ENCODE peak calls at places on chromosome 19, in four cellular contexts. One of them, this sample, is unnamed.

GRCh38 chr19:35124098-35125060 is 8.8 kb downstream of the FXYD3 start:
- DNase-seq in heart left ventricle: peak; percentile 97
- DNase-seq in cardiac muscle cell: peak; percentile 94
- DNase-seq in CD8-positive, alpha-beta memory T cell: peak; percentile 82
- DNase-seq in this sample: peak; percentile 88

GRCh38 chr19:55545443-55545842 is at the start of gene SBK3:
- DNase-seq in heart left ventricle: peak; percentile 36
- DNase-seq in cardiac muscle cell: no peak
- DNase-seq in CD8-positive, alpha-beta memory T cell: no peak
- DNase-seq in this sample: no peak

GRCh38 chr19:42480335-42481095 is 37.8 kb upstream of the CXCL17 start:
- DNase-seq in heart left ventricle: no peak
- DNase-seq in cardiac muscle cell: peak; percentile 74
- DNase-seq in CD8-positive, alpha-beta memory T cell: no peak
- DNase-seq in this sample: no peak

GRCh38 chr19:53879145-53880037 is 2.6 kb upstream of the PRKCG start:
- DNase-seq in heart left ventricle: peak; percentile 98
- DNase-seq in cardiac muscle cell: peak; percentile 96
- DNase-seq in CD8-positive, alpha-beta memory T cell: peak; percentile 76
- DNase-seq in this sample: peak; percentile 90

GRCh38 chr19:3079578-3079977 is 14.6 kb upstream of the GNA11 start:
- DNase-seq in heart left ventricle: no peak
- DNase-seq in cardiac muscle cell: no peak
- DNase-seq in CD8-positive, alpha-beta memory T cell: no peak
- DNase-seq in this sample: no peak

GRCh38 chr19:2507109-2507508 is 31.2 kb downstream of the GADD45B start:
- DNase-seq in heart left ventricle: no peak
- DNase-seq in cardiac muscle cell: peak; percentile 58
- DNase-seq in CD8-positive, alpha-beta memory T cell: peak; percentile 62
- DNase-seq in this sample: peak; percentile 16

GRCh38 chr19:4851551-4852290 is 15.7 kb downstream of the PLIN3 start:
- DNase-seq in heart left ventricle: peak; percentile 87
- DNase-seq in cardiac muscle cell: peak; percentile 65
- DNase-seq in CD8-positive, alpha-beta memory T cell: peak; percentile 67
- DNase-seq in this sample: peak; percentile 95

GRCh38 chr19:16258440-16258903 is 60.8 kb downstream of the AP1M1 start:
- DNase-seq in heart left ventricle: peak; percentile 90
- DNase-seq in cardiac muscle cell: peak; percentile 43
- DNase-seq in CD8-positive, alpha-beta memory T cell: no peak
- DNase-seq in this sample: peak; percentile 42

GRCh38 chr19:11797491-11797890 is 832 bp upstream of the ZNF491 start:
- DNase-seq in heart left ventricle: peak; percentile 89
- DNase-seq in cardiac muscle cell: peak; percentile 94
- DNase-seq in CD8-positive, alpha-beta memory T cell: peak; percentile 80
- DNase-seq in this sample: peak; percentile 94

GRCh38 chr19:11197291-11198174 is at the start of gene KANK2:
- DNase-seq in heart left ventricle: peak; percentile 95
- DNase-seq in cardiac muscle cell: peak; percentile 85
- DNase-seq in CD8-positive, alpha-beta memory T cell: peak; percentile 62
- DNase-seq in this sample: peak; percentile 96

GRCh38 chr19:53461866-53462265 is 5.7 kb upstream of the ZNF813 start:
- DNase-seq in heart left ventricle: no peak
- DNase-seq in cardiac muscle cell: no peak
- DNase-seq in CD8-positive, alpha-beta memory T cell: no peak
- DNase-seq in this sample: no peak

GRCh38 chr19:6519289-6519688 is 11.5 kb upstream of the TNFSF9 start:
- DNase-seq in heart left ventricle: no peak
- DNase-seq in cardiac muscle cell: peak; percentile 77
- DNase-seq in CD8-positive, alpha-beta memory T cell: no peak
- DNase-seq in this sample: no peak

GRCh38 chr19:15476334-15476733 is 3.0 kb downstream of the PGLYRP2 start:
- DNase-seq in heart left ventricle: no peak
- DNase-seq in cardiac muscle cell: no peak
- DNase-seq in CD8-positive, alpha-beta memory T cell: no peak
- DNase-seq in this sample: no peak

GRCh38 chr19:55341191-55342043 is 1.7 kb downstream of the KMT5C start:
- DNase-seq in heart left ventricle: peak; percentile 81
- DNase-seq in cardiac muscle cell: peak; percentile 73
- DNase-seq in CD8-positive, alpha-beta memory T cell: peak; percentile 22
- DNase-seq in this sample: peak; percentile 77

GRCh38 chr19:42386974-42387707 is 3.0 kb downstream of the CNFN start:
- DNase-seq in heart left ventricle: peak; percentile 77
- DNase-seq in cardiac muscle cell: peak; percentile 63
- DNase-seq in CD8-positive, alpha-beta memory T cell: peak; percentile 63
- DNase-seq in this sample: peak; percentile 64

GRCh38 chr19:51511353-51511752 is 9.8 kb upstream of the SIGLEC12 start:
- DNase-seq in heart left ventricle: no peak
- DNase-seq in cardiac muscle cell: peak; percentile 26
- DNase-seq in CD8-positive, alpha-beta memory T cell: no peak
- DNase-seq in this sample: no peak

GRCh38 chr19:6322284-6322683 is 11.1 kb downstream of the ACER1 start:
- DNase-seq in heart left ventricle: no peak
- DNase-seq in cardiac muscle cell: no peak
- DNase-seq in CD8-positive, alpha-beta memory T cell: no peak
- DNase-seq in this sample: no peak

GRCh38 chr19:8611391-8611883 is 922 bp upstream of the ADAMTS10 start:
- DNase-seq in heart left ventricle: no peak
- DNase-seq in cardiac muscle cell: peak; percentile 32
- DNase-seq in CD8-positive, alpha-beta memory T cell: peak; percentile 31
- DNase-seq in this sample: no peak

GRCh38 chr19:12698138-12698537 is 1.7 kb upstream of the FBXW9 start:
- DNase-seq in heart left ventricle: no peak
- DNase-seq in cardiac muscle cell: no peak
- DNase-seq in CD8-positive, alpha-beta memory T cell: no peak
- DNase-seq in this sample: no peak

GRCh38 chr19:6971366-6971765 is 49.9 kb downstream of the MBD3L2B start:
- DNase-seq in heart left ventricle: no peak
- DNase-seq in cardiac muscle cell: no peak
- DNase-seq in CD8-positive, alpha-beta memory T cell: no peak
- DNase-seq in this sample: no peak

GRCh38 chr19:54297759-54298305 is 15.1 kb downstream of the LILRA5 start:
- DNase-seq in heart left ventricle: no peak
- DNase-seq in cardiac muscle cell: no peak
- DNase-seq in CD8-positive, alpha-beta memory T cell: no peak
- DNase-seq in this sample: no peak

GRCh38 chr19:51691122-51692064 is 1.7 kb upstream of the SPACA6 start:
- DNase-seq in heart left ventricle: no peak
- DNase-seq in cardiac muscle cell: peak; percentile 81
- DNase-seq in CD8-positive, alpha-beta memory T cell: no peak
- DNase-seq in this sample: no peak

GRCh38 chr19:32233885-32234284 is 111.5 kb upstream of the ZNF507 start:
- DNase-seq in heart left ventricle: no peak
- DNase-seq in cardiac muscle cell: no peak
- DNase-seq in CD8-positive, alpha-beta memory T cell: no peak
- DNase-seq in this sample: no peak

GRCh38 chr19:30792561-30793505 is 420.6 kb downstream of the ZNF536 start:
- DNase-seq in heart left ventricle: no peak
- DNase-seq in cardiac muscle cell: no peak
- DNase-seq in CD8-positive, alpha-beta memory T cell: no peak
- DNase-seq in this sample: no peak

GRCh38 chr19:32498641-32499200 is 82.3 kb upstream of the PDCD5 start:
- DNase-seq in heart left ventricle: peak; percentile 43
- DNase-seq in cardiac muscle cell: no peak
- DNase-seq in CD8-positive, alpha-beta memory T cell: no peak
- DNase-seq in this sample: no peak

GRCh38 chr19:17405250-17406038 is at the start of gene BST2:
- DNase-seq in heart left ventricle: no peak
- DNase-seq in cardiac muscle cell: peak; percentile 79
- DNase-seq in CD8-positive, alpha-beta memory T cell: peak; percentile 67
- DNase-seq in this sample: peak; percentile 36

GRCh38 chr19:1811942-1812425 is at the start of gene ATP8B3:
- DNase-seq in heart left ventricle: no peak
- DNase-seq in cardiac muscle cell: no peak
- DNase-seq in CD8-positive, alpha-beta memory T cell: peak; percentile 47
- DNase-seq in this sample: peak; percentile 14

GRCh38 chr19:3006075-3006767 is 22.9 kb downstream of the TLE2 start:
- DNase-seq in heart left ventricle: no peak
- DNase-seq in cardiac muscle cell: no peak
- DNase-seq in CD8-positive, alpha-beta memory T cell: no peak
- DNase-seq in this sample: no peak

DNA sequence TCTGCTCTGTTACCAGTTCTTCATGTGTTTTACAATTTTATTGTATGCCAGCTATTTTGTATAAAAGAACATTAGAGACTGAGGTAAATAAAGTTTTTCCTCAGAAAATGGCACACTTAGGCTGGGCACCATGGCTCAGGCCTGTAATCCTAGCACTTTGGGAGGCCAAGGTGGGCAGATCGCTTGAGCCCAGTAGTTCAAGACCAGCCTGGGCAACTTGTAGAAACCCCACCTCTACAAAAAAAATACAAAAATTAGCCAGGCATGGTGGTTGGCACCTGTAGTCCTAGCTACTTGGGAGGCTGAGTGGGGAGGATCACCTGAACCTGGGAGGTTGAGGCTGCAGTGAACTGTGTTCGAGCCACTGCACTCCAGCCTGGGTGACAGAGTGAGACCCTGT is 32.0 kb downstream of the CCDC8 start:
- DNase-seq in heart left ventricle: no peak
- DNase-seq in cardiac muscle cell: no peak
- DNase-seq in CD8-positive, alpha-beta memory T cell: no peak
- DNase-seq in this sample: no peak
- H3K36me3 ChIP-seq in heart left ventricle: peaks cover 74% of the 10 kb centered on the region
- H3K36me3 ChIP-seq in cardiac muscle cell: peaks cover 32% of the 10 kb centered on the region
- H3K36me3 ChIP-seq in CD8-positive, alpha-beta memory T cell: peaks cover 44% of the 10 kb centered on the region
- H3K36me3 ChIP-seq in this sample: peaks cover 35% of the 10 kb centered on the region

GRCh38 chr19:28920269-28921066 is 292.5 kb downstream of the UQCRFS1 start:
- DNase-seq in heart left ventricle: no peak
- DNase-seq in cardiac muscle cell: no peak
- DNase-seq in CD8-positive, alpha-beta memory T cell: no peak
- DNase-seq in this sample: no peak
- H3K36me3 ChIP-seq in heart left ventricle: no peaks in the 10 kb centered on the region
- H3K36me3 ChIP-seq in cardiac muscle cell: no peaks in the 10 kb centered on the region
- H3K36me3 ChIP-seq in CD8-positive, alpha-beta memory T cell: no peaks in the 10 kb centered on the region
- H3K36me3 ChIP-seq in this sample: no peaks in the 10 kb centered on the region

GRCh38 chr19:14003279-14004051 is 2.7 kb downstream of the RFX1 start:
- DNase-seq in heart left ventricle: peak; percentile 36
- DNase-seq in cardiac muscle cell: no peak
- DNase-seq in CD8-positive, alpha-beta memory T cell: peak; percentile 36
- DNase-seq in this sample: no peak

GRCh38 chr19:14004619-14005380 is 1.3 kb downstream of the RFX1 start:
- DNase-seq in heart left ventricle: peak; percentile 79
- DNase-seq in cardiac muscle cell: peak; percentile 14
- DNase-seq in CD8-positive, alpha-beta memory T cell: peak; percentile 25
- DNase-seq in this sample: no peak

GRCh38 chr19:14006085-14006765 is at the start of gene RFX1:
- DNase-seq in heart left ventricle: peak; percentile 100
- DNase-seq in cardiac muscle cell: peak; percentile 100
- DNase-seq in CD8-positive, alpha-beta memory T cell: peak; percentile 100
- DNase-seq in this sample: peak; percentile 100

GRCh38 chr19:14005381-14006084 is 587 bp downstream of the RFX1 start:
- DNase-seq in heart left ventricle: peak; percentile 96
- DNase-seq in cardiac muscle cell: peak; percentile 93
- DNase-seq in CD8-positive, alpha-beta memory T cell: peak; percentile 92
- DNase-seq in this sample: peak; percentile 89

GRCh38 chr19:14006766-14007562 is 844 bp upstream of the RFX1 start:
- DNase-seq in heart left ventricle: peak; percentile 93
- DNase-seq in cardiac muscle cell: no peak
- DNase-seq in CD8-positive, alpha-beta memory T cell: no peak
- DNase-seq in this sample: no peak
- H3K36me3 ChIP-seq in heart left ventricle: no peaks in the 10 kb centered on the region
- H3K36me3 ChIP-seq in cardiac muscle cell: no peaks in the 10 kb centered on the region
- H3K36me3 ChIP-seq in CD8-positive, alpha-beta memory T cell: no peaks in the 10 kb centered on the region
- H3K36me3 ChIP-seq in this sample: no peaks in the 10 kb centered on the region

GRCh38 chr19:29628661-29629385 is 22.7 kb downstream of the POP4 start:
- DNase-seq in heart left ventricle: no peak
- DNase-seq in cardiac muscle cell: no peak
- DNase-seq in CD8-positive, alpha-beta memory T cell: no peak
- DNase-seq in this sample: no peak

GRCh38 chr19:29623726-29624488 is 17.8 kb downstream of the POP4 start:
- DNase-seq in heart left ventricle: no peak
- DNase-seq in cardiac muscle cell: no peak
- DNase-seq in CD8-positive, alpha-beta memory T cell: no peak
- DNase-seq in this sample: no peak

GRCh38 chr19:29625316-29625715 is 19.2 kb downstream of the POP4 start:
- DNase-seq in heart left ventricle: no peak
- DNase-seq in cardiac muscle cell: no peak
- DNase-seq in CD8-positive, alpha-beta memory T cell: no peak
- DNase-seq in this sample: no peak

GRCh38 chr19:29624489-29625210 is 18.6 kb downstream of the POP4 start:
- DNase-seq in heart left ventricle: no peak
- DNase-seq in cardiac muscle cell: no peak
- DNase-seq in CD8-positive, alpha-beta memory T cell: no peak
- DNase-seq in this sample: no peak

GRCh38 chr19:29626386-29626785 is 20.3 kb downstream of the POP4 start:
- DNase-seq in heart left ventricle: no peak
- DNase-seq in cardiac muscle cell: no peak
- DNase-seq in CD8-positive, alpha-beta memory T cell: no peak
- DNase-seq in this sample: no peak
- H3K36me3 ChIP-seq in heart left ventricle: no peaks in the 10 kb centered on the region
- H3K36me3 ChIP-seq in cardiac muscle cell: no peaks in the 10 kb centered on the region
- H3K36me3 ChIP-seq in CD8-positive, alpha-beta memory T cell: no peaks in the 10 kb centered on the region
- H3K36me3 ChIP-seq in this sample: no peaks in the 10 kb centered on the region

GRCh38 chr19:18541258-18541991 is 1.9 kb downstream of the FKBP8 start:
- DNase-seq in heart left ventricle: no peak
- DNase-seq in cardiac muscle cell: no peak
- DNase-seq in CD8-positive, alpha-beta memory T cell: no peak
- DNase-seq in this sample: no peak

GRCh38 chr19:18538115-18538514 is 5.3 kb downstream of the FKBP8 start:
- DNase-seq in heart left ventricle: no peak
- DNase-seq in cardiac muscle cell: no peak
- DNase-seq in CD8-positive, alpha-beta memory T cell: no peak
- DNase-seq in this sample: no peak

GRCh38 chr19:18539372-18539771 is 4.0 kb downstream of the FKBP8 start:
- DNase-seq in heart left ventricle: no peak
- DNase-seq in cardiac muscle cell: no peak
- DNase-seq in CD8-positive, alpha-beta memory T cell: no peak
- DNase-seq in this sample: no peak

GRCh38 chr19:18536475-18536874 is 6.9 kb downstream of the FKBP8 start:
- DNase-seq in heart left ventricle: no peak
- DNase-seq in cardiac muscle cell: no peak
- DNase-seq in CD8-positive, alpha-beta memory T cell: no peak
- DNase-seq in this sample: no peak

DNA sequence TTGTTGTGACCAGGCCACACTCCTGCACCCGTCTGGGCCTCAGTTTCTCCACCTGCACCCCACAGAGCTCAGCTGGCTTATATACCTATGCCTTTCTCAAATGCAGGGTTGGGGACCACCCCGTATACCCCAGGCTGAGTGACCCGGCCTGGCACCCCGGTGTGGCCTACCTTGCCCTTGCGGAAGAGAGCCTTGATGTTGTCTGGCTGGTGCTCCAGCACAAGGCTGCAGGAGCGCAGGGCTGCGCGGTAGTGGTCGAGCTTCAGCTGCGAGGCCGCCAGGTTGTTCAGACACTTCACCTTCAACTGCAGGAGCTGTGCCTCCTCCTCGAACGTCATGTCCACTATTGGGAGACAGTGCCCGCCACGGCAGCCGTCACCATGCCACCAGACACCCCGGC is 5.9 kb downstream of the FKBP8 start:
- DNase-seq in heart left ventricle: no peak
- DNase-seq in cardiac muscle cell: no peak
- DNase-seq in CD8-positive, alpha-beta memory T cell: no peak
- DNase-seq in this sample: no peak
- H3K36me3 ChIP-seq in heart left ventricle: peaks cover 81% of the 10 kb centered on the region
- H3K36me3 ChIP-seq in cardiac muscle cell: peaks cover 50% of the 10 kb centered on the region
- H3K36me3 ChIP-seq in CD8-positive, alpha-beta memory T cell: peaks cover 4% of the 10 kb centered on the region
- H3K36me3 ChIP-seq in this sample: peaks cover 27% of the 10 kb centered on the region